ENCODE peak calls at places on chromosomes 6 and 20, in six cellular contexts. T, Q, G, K, E and N are unnamed samples.

GRCh38 chr6:25490018-25490865 is 161.8 kb upstream of the SCGN start:
- DNase-seq in T (peak), E (peak), G (peak), Q (peak), K (peak), N (peak)

GRCh38 chr6:136728976-136729515 is 63.2 kb downstream of the MAP3K5 start:
- DNase-seq in T (no peak), E (no peak), K (no peak), G (no peak), Q (no peak), N (no peak)

GRCh38 chr6:100344761-100345160 is 120.0 kb downstream of the SIM1 start:
- DNase-seq in T (no peak), G (no peak), Q (no peak), K (no peak), E (no peak), N (no peak)

GRCh38 chr6:166866839-166867637 is 89.3 kb downstream of the RNASET2 start:
- DNase-seq in Q (no peak), E (no peak), G (no peak), K (no peak), T (no peak), N (no peak)

GRCh38 chr6:108581237-108581931 is 20.7 kb downstream of the FOXO3 start:
- DNase-seq in K (no peak), G (peak), Q (peak), T (no peak), E (no peak), N (no peak)

GRCh38 chr6:97021194-97021593 is 96.7 kb downstream of the KLHL32 start:
- DNase-seq in G (no peak), E (no peak), Q (no peak), K (no peak), T (no peak), N (no peak)

GRCh38 chr20:51803157-51803854 is 985 bp upstream of the SALL4 start:
- DNase-seq in T (no peak), G (no peak), Q (no peak), E (no peak), K (no peak), N (no peak)

GRCh38 chr20:39674842-39675241 is 712.7 kb downstream of the DHX35 start:
- DNase-seq in T (no peak), K (no peak), Q (no peak), E (no peak), G (no peak), N (no peak)

GRCh38 chr20:10228330-10228729 is 9.7 kb downstream of the SNAP25 start:
- DNase-seq in K (no peak), T (no peak), G (no peak), E (no peak), Q (no peak), N (no peak)

GRCh38 chr6:11033825-11034224 is 10.3 kb downstream of the ELOVL2 start:
- DNase-seq in E (no peak), K (no peak), Q (no peak), G (no peak), T (no peak), N (no peak)

GRCh38 chr6:33983721-33984465 is 162.0 kb downstream of the GRM4 start:
- DNase-seq in K (no peak), Q (no peak), E (no peak), T (no peak), G (no peak), N (no peak)

GRCh38 chr6:1855890-1856289 is 246.2 kb downstream of the FOXC1 start:
- DNase-seq in K (no peak), T (no peak), E (no peak), G (no peak), Q (no peak), N (no peak)

GRCh38 chr6:43060034-43060754 is 763 bp downstream of the KLC4 start:
- DNase-seq in Q (peak), K (no peak), E (no peak), T (no peak), G (no peak), N (no peak)

GRCh38 chr6:167420858-167421766 is 96.2 kb downstream of the TTLL2 start:
- DNase-seq in Q (no peak), K (no peak), T (no peak), G (no peak), E (no peak), N (no peak)

GRCh38 chr6:81767163-81768000 is 14.9 kb upstream of the TENT5A start:
- DNase-seq in E (no peak), Q (no peak), G (no peak), T (no peak), K (no peak), N (no peak)

GRCh38 chr6:34911822-34912221 is 22.8 kb downstream of the ANKS1A start:
- DNase-seq in E (no peak), K (no peak), Q (no peak), G (no peak), T (no peak), N (no peak)

GRCh38 chr20:52411611-52412010 is 220.0 kb upstream of the ZFP64 start:
- DNase-seq in G (no peak), Q (no peak), T (no peak), E (no peak), K (no peak), N (no peak)

GRCh38 chr6:43814865-43815264 is 44.9 kb downstream of the VEGFA start:
- DNase-seq in E (no peak), Q (no peak), T (no peak), G (no peak), K (no peak), N (no peak)

GRCh38 chr6:7646394-7646793 is 56.4 kb downstream of the SNRNP48 start:
- DNase-seq in Q (no peak), K (no peak), T (no peak), E (no peak), G (no peak), N (no peak)

GRCh38 chr6:51077967-51078518 is 259.4 kb downstream of the TFAP2B start:
- DNase-seq in G (no peak), T (no peak), K (no peak), Q (no peak), E (no peak), N (no peak)

GRCh38 chr20:37394543-37395410 is 48.8 kb downstream of the SRC start:
- DNase-seq in E (no peak), G (no peak), T (no peak), K (no peak), Q (no peak), N (no peak)

GRCh38 chr20:50649587-50649986 is 41.8 kb downstream of the RIPOR3 start:
- DNase-seq in E (no peak), G (no peak), K (no peak), Q (no peak), T (no peak), N (no peak)

GRCh38 chr6:18262812-18263560 is 1.3 kb downstream of the DEK start:
- DNase-seq in Q (no peak), K (peak), E (no peak), G (no peak), T (no peak), N (no peak)

GRCh38 chr6:153013438-153013837 is 10.9 kb upstream of the MTRF1L start:
- DNase-seq in T (no peak), E (no peak), Q (no peak), K (no peak), G (no peak), N (no peak)

GRCh38 chr6:108452725-108453195 is 108.0 kb upstream of the FOXO3 start:
- DNase-seq in T (no peak), Q (no peak), K (no peak), E (no peak), G (peak), N (no peak)

GRCh38 chr20:7399575-7399974 is 540.7 kb downstream of the HAO1 start:
- DNase-seq in T (no peak), E (no peak), K (no peak), G (no peak), Q (no peak), N (no peak)

GRCh38 chr6:6516643-6517042 is 71.9 kb upstream of the LY86 start:
- DNase-seq in G (no peak), K (no peak), T (no peak), E (no peak), Q (no peak), N (no peak)

GRCh38 chr6:81750660-81751387 is 1.7 kb downstream of the TENT5A start:
- DNase-seq in E (no peak), T (no peak), K (no peak), G (no peak), Q (no peak), N (no peak)

GRCh38 chr6:156816505-156816904 is 39.3 kb downstream of the ARID1B start:
- DNase-seq in K (no peak), E (no peak), Q (peak), G (no peak), T (no peak), N (no peak)

GRCh38 chr6:7647504-7647903 is 57.5 kb downstream of the SNRNP48 start:
- DNase-seq in E (no peak), K (no peak), G (no peak), T (no peak), Q (no peak), N (no peak)

GRCh38 chr20:57782631-57783041 is 72.8 kb upstream of the PMEPA1 start:
- DNase-seq in E (no peak), T (no peak), K (no peak), G (no peak), Q (no peak), N (no peak)

GRCh38 chr6:13908955-13909381 is 15.8 kb upstream of the RNF182 start:
- DNase-seq in G (peak), K (peak), Q (peak), T (no peak), E (peak), N (no peak)

GRCh38 chr6:142218441-142218840 is 71.4 kb downstream of the VTA1 start:
- DNase-seq in T (no peak), E (no peak), G (no peak), Q (no peak), K (no peak), N (no peak)